ENCODE peak calls at places on chromosomes 16 and 17, in five cellular contexts. A, U, B, F and T are unnamed samples.

GRCh38 chr17:7836596-7837374 is 2.8 kb downstream of the KDM6B start:
- ATAC-seq in A (no peak), U (no peak), B (peak), F (no peak), T (no peak)

GRCh38 chr17:17846645-17847044 is 9.9 kb upstream of the SREBF1 start:
- ATAC-seq in A (no peak), U (no peak), B (no peak), F (no peak), T (no peak)

GRCh38 chr17:81578038-81578441 is 25.9 kb upstream of the FAAP100 start:
- ATAC-seq in A (no peak), U (no peak), B (no peak), F (no peak), T (no peak)

GRCh38 chr16:9447195-9447551 is 355.7 kb downstream of the HAPSTR1 start:
- ATAC-seq in A (no peak), U (no peak), B (no peak), F (no peak), T (no peak)

GRCh38 chr16:3494574-3494973 is 715 bp downstream of the C16orf90 start:
- ATAC-seq in A (no peak), U (no peak), B (no peak), F (no peak), T (no peak)

GRCh38 chr17:60586288-60586974 is 13.6 kb upstream of the PPM1D start:
- ATAC-seq in A (no peak), U (no peak), B (no peak), F (no peak), T (no peak)

GRCh38 chr16:11721781-11722467 is 20.7 kb downstream of the TXNDC11 start:
- ATAC-seq in A (no peak), U (no peak), B (no peak), F (no peak), T (no peak)

GRCh38 chr17:82385559-82386255 is 14.1 kb downstream of the UTS2R start:
- ATAC-seq in A (no peak), U (no peak), B (no peak), F (no peak), T (no peak)

GRCh38 chr16:62665269-62665668 is 629.0 kb upstream of the CDH8 start:
- ATAC-seq in A (no peak), U (no peak), B (no peak), F (no peak), T (no peak)

GRCh38 chr16:75075688-75076268 is 40.8 kb downstream of the LDHD start:
- ATAC-seq in A (no peak), U (no peak), B (no peak), F (no peak), T (no peak)

GRCh38 chr16:1401061-1401757 is 13.3 kb downstream of the UNKL start:
- ATAC-seq in A (no peak), U (no peak), B (no peak), F (no peak), T (no peak)

GRCh38 chr17:1040216-1040600 is 43.3 kb downstream of the TIMM22 start:
- ATAC-seq in A (no peak), U (peak), B (no peak), F (no peak), T (no peak)

GRCh38 chr17:50626037-50626574 is 8.6 kb upstream of the ABCC3 start:
- ATAC-seq in A (peak), U (peak), B (peak), F (peak), T (peak)

GRCh38 chr17:28973414-28973813 is 22.1 kb upstream of the PHF12 start:
- ATAC-seq in A (no peak), U (no peak), B (no peak), F (no peak), T (no peak)

GRCh38 chr17:80348551-80349436 is 66.2 kb upstream of the ENDOV start:
- ATAC-seq in A (no peak), U (peak), B (no peak), F (no peak), T (peak)

GRCh38 chr16:85689285-85689949 is 663 bp upstream of the GINS2 start:
- ATAC-seq in A (no peak), U (no peak), B (no peak), F (no peak), T (no peak)